ENCODE peak calls at places on chromosomes 6 and 20, in ten cellular contexts. J, K, A, Q, W, E, H, V, Y and G are unnamed samples.

GRCh38 chr6:38720295-38720694 is 5.2 kb downstream of the DNAH8 start:
- DNase-seq in J (no peak), K (no peak), A (no peak), Q (no peak), W (no peak), E (no peak), H (no peak), V (no peak), Y (no peak), G (peak)

GRCh38 chr6:2448826-2449571 is 203.6 kb upstream of the GMDS start:
- DNase-seq in J (no peak), K (no peak), A (peak), Q (no peak), W (peak), E (peak), H (peak), V (peak), Y (no peak), G (peak)

GRCh38 chr20:4300921-4301320 is 285.6 kb upstream of the RNF24 start:
- DNase-seq in J (no peak), K (no peak), A (no peak), Q (no peak), W (no peak), E (no peak), H (no peak), V (no peak), Y (no peak), G (no peak)

GRCh38 chr20:18988701-18989100 is 175.1 kb downstream of the SCP2D1 start:
- DNase-seq in J (no peak), K (no peak), A (no peak), Q (no peak), W (no peak), E (no peak), H (no peak), V (no peak), Y (no peak), G (no peak)

GRCh38 chr6:22041797-22042489 is 254.9 kb downstream of the PRL start:
- DNase-seq in J (no peak), K (no peak), A (no peak), Q (no peak), W (no peak), E (no peak), H (no peak), V (no peak), Y (no peak), G (peak)

GRCh38 chr6:83114164-83114563 is 46.7 kb downstream of the DOP1A start:
- DNase-seq in J (no peak), K (no peak), A (no peak), Q (no peak), W (no peak), E (no peak), H (no peak), V (no peak), Y (no peak), G (peak)

GRCh38 chr6:154623391-154623790 is 109.8 kb upstream of the SCAF8 start:
- DNase-seq in J (no peak), K (no peak), A (no peak), Q (no peak), W (no peak), E (no peak), H (no peak), V (no peak), Y (no peak), G (no peak)

GRCh38 chr6:12289655-12290489 is at the start of gene EDN1:
- DNase-seq in J (peak), K (peak), A (peak), Q (peak), W (peak), E (peak), H (peak), V (peak), Y (peak), G (peak)

GRCh38 chr6:55281215-55281614 is 46.1 kb upstream of the GFRAL start:
- DNase-seq in J (no peak), K (no peak), A (no peak), Q (no peak), W (no peak), E (no peak), H (no peak), V (no peak), Y (no peak), G (no peak)

GRCh38 chr20:5039255-5039657 is 37.9 kb upstream of the SLC23A2 start:
- DNase-seq in J (no peak), K (peak), A (no peak), Q (no peak), W (no peak), E (peak), H (no peak), V (no peak), Y (peak), G (no peak)

GRCh38 chr20:47334022-47334551 is 22.4 kb downstream of the ZMYND8 start:
- DNase-seq in J (no peak), K (no peak), A (no peak), Q (peak), W (peak), E (no peak), H (no peak), V (no peak), Y (no peak), G (peak)

GRCh38 chr6:159929819-159930218 is 39.0 kb downstream of the MAS1 start:
- DNase-seq in J (peak), K (peak), A (peak), Q (peak), W (peak), E (peak), H (no peak), V (peak), Y (peak), G (peak)

GRCh38 chr6:89650579-89650978 is 12.0 kb upstream of the LYRM2 start:
- DNase-seq in J (no peak), K (no peak), A (no peak), Q (no peak), W (no peak), E (no peak), H (no peak), V (no peak), Y (no peak), G (no peak)

GRCh38 chr6:30378290-30378937 is 33.5 kb downstream of the RPP21 start:
- DNase-seq in J (no peak), K (no peak), A (no peak), Q (no peak), W (no peak), E (no peak), H (no peak), V (no peak), Y (no peak), G (peak)

GRCh38 chr6:3001773-3002293 is 2.1 kb downstream of the NQO2 start:
- DNase-seq in J (no peak), K (no peak), A (no peak), Q (peak), W (peak), E (peak), H (no peak), V (no peak), Y (no peak), G (peak)

GRCh38 chr6:30763618-30764489 is 19.5 kb upstream of the IER3 start:
- DNase-seq in J (no peak), K (no peak), A (no peak), Q (no peak), W (peak), E (peak), H (no peak), V (peak), Y (no peak), G (peak)

GRCh38 chr6:42402184-42402583 is 49.5 kb downstream of the TRERF1 start:
- DNase-seq in J (peak), K (no peak), A (no peak), Q (no peak), W (no peak), E (peak), H (no peak), V (no peak), Y (peak), G (peak)

GRCh38 chr6:31042801-31043200 is 32.5 kb downstream of the MUC22 start:
- DNase-seq in J (no peak), K (no peak), A (no peak), Q (no peak), W (no peak), E (peak), H (peak), V (peak), Y (no peak), G (peak)

GRCh38 chr20:62277253-62277652 is 25.5 kb upstream of the ADRM1 start:
- DNase-seq in J (no peak), K (no peak), A (no peak), Q (no peak), W (no peak), E (no peak), H (no peak), V (no peak), Y (no peak), G (no peak)

GRCh38 chr20:45909817-45910669 is 1.9 kb downstream of the PLTP start:
- DNase-seq in J (no peak), K (no peak), A (no peak), Q (no peak), W (no peak), E (no peak), H (no peak), V (no peak), Y (no peak), G (no peak)